ENCODE peak calls at places on chromosome 5, in nine cellular contexts. One of them, this sample, is unnamed.

GRCh38 chr5:20113031-20113685 is 125.2 kb upstream of the CDH18 start:
- DNase-seq in cardiac muscle cell: no peak
- DNase-seq in left ventricle myocardium inferior: no peak
- DNase-seq in brain microvascular endothelial cell: no peak
- DNase-seq in ovary: no peak
- DNase-seq in breast epithelium: no peak
- DNase-seq in A549: no peak
- DNase-seq in dorsolateral prefrontal cortex: no peak
- DNase-seq in lower lobe of right lung: no peak
- DNase-seq in this sample: no peak

GRCh38 chr5:88675758-88676636 is 207.0 kb downstream of the MEF2C start:
- DNase-seq in breast epithelium: no peak
- DNase-seq in ovary: peak
- DNase-seq in lower lobe of right lung: no peak
- DNase-seq in cardiac muscle cell: peak
- DNase-seq in A549: peak
- DNase-seq in dorsolateral prefrontal cortex: peak
- DNase-seq in left ventricle myocardium inferior: no peak
- DNase-seq in brain microvascular endothelial cell: no peak
- DNase-seq in this sample: peak

GRCh38 chr5:95848701-95849100 is 26.2 kb upstream of the GLRX start:
- DNase-seq in ovary: no peak
- DNase-seq in left ventricle myocardium inferior: no peak
- DNase-seq in dorsolateral prefrontal cortex: no peak
- DNase-seq in A549: no peak
- DNase-seq in cardiac muscle cell: no peak
- DNase-seq in lower lobe of right lung: no peak
- DNase-seq in breast epithelium: no peak
- DNase-seq in brain microvascular endothelial cell: no peak
- DNase-seq in this sample: no peak

GRCh38 chr5:83126501-83126900 is 49.2 kb downstream of the XRCC4 start:
- DNase-seq in left ventricle myocardium inferior: no peak
- DNase-seq in lower lobe of right lung: no peak
- DNase-seq in brain microvascular endothelial cell: no peak
- DNase-seq in ovary: no peak
- DNase-seq in dorsolateral prefrontal cortex: no peak
- DNase-seq in cardiac muscle cell: no peak
- DNase-seq in breast epithelium: no peak
- DNase-seq in A549: no peak
- DNase-seq in this sample: no peak

GRCh38 chr5:147904110-147904509 is 2.2 kb downstream of the C5orf46 start:
- DNase-seq in brain microvascular endothelial cell: no peak
- DNase-seq in lower lobe of right lung: no peak
- DNase-seq in left ventricle myocardium inferior: no peak
- DNase-seq in cardiac muscle cell: no peak
- DNase-seq in dorsolateral prefrontal cortex: no peak
- DNase-seq in breast epithelium: no peak
- DNase-seq in ovary: no peak
- DNase-seq in A549: no peak
- DNase-seq in this sample: no peak

GRCh38 chr5:39405489-39405888 is 19.3 kb downstream of the DAB2 start:
- DNase-seq in dorsolateral prefrontal cortex: no peak
- DNase-seq in lower lobe of right lung: no peak
- DNase-seq in cardiac muscle cell: no peak
- DNase-seq in ovary: no peak
- DNase-seq in left ventricle myocardium inferior: no peak
- DNase-seq in breast epithelium: no peak
- DNase-seq in brain microvascular endothelial cell: no peak
- DNase-seq in A549: no peak
- DNase-seq in this sample: no peak

GRCh38 chr5:66974256-66974655 is 222.3 kb downstream of the CD180 start:
- DNase-seq in A549: no peak
- DNase-seq in left ventricle myocardium inferior: no peak
- DNase-seq in dorsolateral prefrontal cortex: no peak
- DNase-seq in breast epithelium: no peak
- DNase-seq in lower lobe of right lung: no peak
- DNase-seq in brain microvascular endothelial cell: no peak
- DNase-seq in ovary: no peak
- DNase-seq in cardiac muscle cell: no peak
- DNase-seq in this sample: no peak

GRCh38 chr5:42168091-42168670 is 243.1 kb downstream of the FBXO4 start:
- DNase-seq in A549: no peak
- DNase-seq in ovary: no peak
- DNase-seq in lower lobe of right lung: no peak
- DNase-seq in dorsolateral prefrontal cortex: no peak
- DNase-seq in left ventricle myocardium inferior: no peak
- DNase-seq in breast epithelium: no peak
- DNase-seq in brain microvascular endothelial cell: no peak
- DNase-seq in cardiac muscle cell: no peak
- DNase-seq in this sample: no peak

GRCh38 chr5:111742595-111742994 is 14.4 kb downstream of the NREP start:
- DNase-seq in cardiac muscle cell: no peak
- DNase-seq in left ventricle myocardium inferior: no peak
- DNase-seq in ovary: peak
- DNase-seq in dorsolateral prefrontal cortex: no peak
- DNase-seq in brain microvascular endothelial cell: peak
- DNase-seq in lower lobe of right lung: no peak
- DNase-seq in breast epithelium: no peak
- DNase-seq in A549: no peak
- DNase-seq in this sample: no peak

GRCh38 chr5:168408561-168409321 is 77.5 kb upstream of the RARS1 start:
- DNase-seq in A549: no peak
- DNase-seq in left ventricle myocardium inferior: no peak
- DNase-seq in ovary: no peak
- DNase-seq in breast epithelium: no peak
- DNase-seq in cardiac muscle cell: no peak
- DNase-seq in dorsolateral prefrontal cortex: no peak
- DNase-seq in lower lobe of right lung: no peak
- DNase-seq in brain microvascular endothelial cell: no peak
- DNase-seq in this sample: no peak

GRCh38 chr5:173333900-173334685 is 5.9 kb upstream of the STC2 start:
- DNase-seq in dorsolateral prefrontal cortex: no peak
- DNase-seq in lower lobe of right lung: no peak
- DNase-seq in brain microvascular endothelial cell: peak
- DNase-seq in cardiac muscle cell: no peak
- DNase-seq in A549: no peak
- DNase-seq in breast epithelium: no peak
- DNase-seq in ovary: no peak
- DNase-seq in left ventricle myocardium inferior: no peak
- DNase-seq in this sample: no peak

GRCh38 chr5:80799041-80799440 is 144.3 kb upstream of the DHFR start:
- DNase-seq in A549: no peak
- DNase-seq in lower lobe of right lung: no peak
- DNase-seq in dorsolateral prefrontal cortex: no peak
- DNase-seq in cardiac muscle cell: no peak
- DNase-seq in ovary: peak
- DNase-seq in brain microvascular endothelial cell: no peak
- DNase-seq in breast epithelium: no peak
- DNase-seq in left ventricle myocardium inferior: peak
- DNase-seq in this sample: no peak

GRCh38 chr5:154260224-154260859 is 69.8 kb downstream of the GALNT10 start:
- DNase-seq in A549: no peak
- DNase-seq in cardiac muscle cell: no peak
- DNase-seq in dorsolateral prefrontal cortex: no peak
- DNase-seq in lower lobe of right lung: no peak
- DNase-seq in ovary: no peak
- DNase-seq in breast epithelium: no peak
- DNase-seq in left ventricle myocardium inferior: no peak
- DNase-seq in brain microvascular endothelial cell: no peak
- DNase-seq in this sample: no peak

GRCh38 chr5:126988021-126988569 is 42.3 kb downstream of the MARCHF3 start:
- DNase-seq in lower lobe of right lung: no peak
- DNase-seq in ovary: no peak
- DNase-seq in dorsolateral prefrontal cortex: no peak
- DNase-seq in left ventricle myocardium inferior: no peak
- DNase-seq in A549: no peak
- DNase-seq in breast epithelium: no peak
- DNase-seq in cardiac muscle cell: no peak
- DNase-seq in brain microvascular endothelial cell: no peak
- DNase-seq in this sample: peak

GRCh38 chr5:91340532-91340931 is 42.6 kb downstream of the ARRDC3 start:
- DNase-seq in brain microvascular endothelial cell: no peak
- DNase-seq in left ventricle myocardium inferior: no peak
- DNase-seq in cardiac muscle cell: no peak
- DNase-seq in breast epithelium: no peak
- DNase-seq in lower lobe of right lung: no peak
- DNase-seq in dorsolateral prefrontal cortex: no peak
- DNase-seq in ovary: no peak
- DNase-seq in A549: no peak
- DNase-seq in this sample: no peak

GRCh38 chr5:139271201-139272027 is 22.1 kb upstream of the MATR3 start:
- DNase-seq in dorsolateral prefrontal cortex: no peak
- DNase-seq in brain microvascular endothelial cell: peak
- DNase-seq in cardiac muscle cell: no peak
- DNase-seq in lower lobe of right lung: no peak
- DNase-seq in A549: no peak
- DNase-seq in ovary: no peak
- DNase-seq in left ventricle myocardium inferior: no peak
- DNase-seq in breast epithelium: no peak
- DNase-seq in this sample: no peak

DNA sequence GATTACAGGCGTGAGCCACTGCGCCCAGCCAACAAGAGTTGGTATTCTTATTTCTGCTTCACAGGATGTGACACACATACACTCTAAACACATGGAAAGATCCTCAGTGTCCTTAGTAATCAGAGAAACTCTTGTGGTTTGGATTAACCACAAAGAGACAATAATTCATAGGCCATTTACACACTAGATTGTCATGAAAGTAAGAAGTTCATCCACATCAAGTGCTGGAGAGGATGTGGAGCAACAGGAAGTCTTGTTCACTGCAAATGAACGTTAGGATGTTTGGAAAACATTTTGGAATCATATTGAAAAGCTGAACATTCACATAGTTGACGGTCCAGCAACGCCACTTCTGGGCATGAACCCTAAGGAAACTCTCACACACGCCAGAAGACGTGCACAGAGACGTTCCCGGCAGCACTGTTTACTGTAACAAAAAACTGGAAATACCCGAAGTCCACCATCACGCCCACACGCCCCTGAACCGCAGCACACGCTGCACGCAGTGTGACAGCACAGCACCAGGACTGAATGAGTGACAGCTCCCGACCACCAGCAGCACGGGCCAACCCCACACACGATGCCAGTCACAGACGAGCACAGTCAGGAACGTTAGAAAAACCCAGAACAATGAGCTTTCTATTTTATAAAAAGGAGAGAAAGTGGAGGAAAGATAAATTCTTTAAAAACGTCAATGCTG is 87.6 kb downstream of the COL23A1 start:
- DNase-seq in cardiac muscle cell: no peak
- DNase-seq in brain microvascular endothelial cell: no peak
- DNase-seq in breast epithelium: no peak
- DNase-seq in lower lobe of right lung: no peak
- DNase-seq in A549: no peak
- DNase-seq in dorsolateral prefrontal cortex: no peak
- DNase-seq in left ventricle myocardium inferior: no peak
- DNase-seq in ovary: no peak
- DNase-seq in this sample: no peak
- TF ChIP-seq CTCF in cardiac muscle cell: no peak
- TF ChIP-seq CTCF in brain microvascular endothelial cell: no peak
- TF ChIP-seq CTCF in breast epithelium: no peak
- TF ChIP-seq CTCF in lower lobe of right lung: no peak
- TF ChIP-seq CTCF in A549: no peak
- TF ChIP-seq CTCF in dorsolateral prefrontal cortex: no peak
- TF ChIP-seq CTCF in left ventricle myocardium inferior: no peak
- TF ChIP-seq CTCF in ovary: no peak
- TF ChIP-seq CTCF in this sample: no peak

GRCh38 chr5:59629561-59629960 is 264.0 kb downstream of the PDE4D start:
- DNase-seq in brain microvascular endothelial cell: no peak
- DNase-seq in left ventricle myocardium inferior: no peak
- DNase-seq in breast epithelium: no peak
- DNase-seq in A549: no peak
- DNase-seq in dorsolateral prefrontal cortex: no peak
- DNase-seq in ovary: no peak
- DNase-seq in lower lobe of right lung: no peak
- DNase-seq in cardiac muscle cell: no peak
- DNase-seq in this sample: no peak

GRCh38 chr5:59622848-59623247 is 270.7 kb downstream of the PDE4D start:
- DNase-seq in cardiac muscle cell: no peak
- DNase-seq in ovary: no peak
- DNase-seq in A549: no peak
- DNase-seq in breast epithelium: no peak
- DNase-seq in dorsolateral prefrontal cortex: no peak
- DNase-seq in brain microvascular endothelial cell: no peak
- DNase-seq in left ventricle myocardium inferior: no peak
- DNase-seq in lower lobe of right lung: no peak
- DNase-seq in this sample: no peak

GRCh38 chr5:59628062-59628828 is 265.3 kb downstream of the PDE4D start:
- DNase-seq in A549: no peak
- DNase-seq in breast epithelium: no peak
- DNase-seq in dorsolateral prefrontal cortex: no peak
- DNase-seq in cardiac muscle cell: no peak
- DNase-seq in lower lobe of right lung: no peak
- DNase-seq in ovary: no peak
- DNase-seq in brain microvascular endothelial cell: no peak
- DNase-seq in left ventricle myocardium inferior: no peak
- DNase-seq in this sample: no peak
- H3K4me3 ChIP-seq in A549: no peak
- H3K4me3 ChIP-seq in breast epithelium: no peak
- H3K4me3 ChIP-seq in dorsolateral prefrontal cortex: no peak
- H3K4me3 ChIP-seq in cardiac muscle cell: no peak
- H3K4me3 ChIP-seq in lower lobe of right lung: no peak
- H3K4me3 ChIP-seq in ovary: no peak
- H3K4me3 ChIP-seq in brain microvascular endothelial cell: no peak
- H3K4me3 ChIP-seq in left ventricle myocardium inferior: no peak
- H3K4me3 ChIP-seq in this sample: no peak

DNA sequence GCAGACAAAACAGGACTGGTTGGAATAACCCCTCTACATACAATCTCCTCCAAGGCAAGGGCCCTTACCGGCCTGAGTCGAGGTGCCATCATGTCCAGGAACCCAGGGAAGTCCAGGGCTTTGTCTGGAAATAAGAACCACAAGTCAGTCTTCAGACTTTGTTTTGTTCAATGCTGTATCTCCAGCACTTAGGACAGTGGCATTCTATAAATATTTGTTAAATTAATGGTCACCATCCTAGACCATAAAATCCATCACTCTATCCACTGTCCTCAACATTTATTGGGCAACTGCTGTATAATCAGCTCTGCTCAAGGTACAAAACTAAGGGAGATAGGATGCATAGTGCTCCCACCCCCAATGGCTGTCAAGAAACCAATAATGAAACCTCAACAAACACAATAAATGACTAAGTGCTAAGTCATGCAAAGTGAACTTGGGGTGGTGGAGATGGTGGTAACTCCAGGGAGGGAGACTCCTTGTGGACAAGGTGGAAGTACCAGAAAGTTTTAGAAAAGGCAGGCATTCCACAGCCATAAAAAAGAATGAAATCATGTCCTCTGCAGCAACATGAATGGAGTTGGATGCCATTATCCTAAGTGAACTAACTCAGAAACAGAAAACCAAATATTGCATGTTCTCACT is 5.0 kb downstream of the RELL2 start:
- DNase-seq in left ventricle myocardium inferior: no peak
- DNase-seq in ovary: no peak
- DNase-seq in lower lobe of right lung: no peak
- DNase-seq in dorsolateral prefrontal cortex: no peak
- DNase-seq in cardiac muscle cell: no peak
- DNase-seq in brain microvascular endothelial cell: peak
- DNase-seq in A549: peak
- DNase-seq in breast epithelium: no peak
- DNase-seq in this sample: peak
- TF ChIP-seq CTCF in left ventricle myocardium inferior: no peak
- TF ChIP-seq CTCF in ovary: no peak
- TF ChIP-seq CTCF in lower lobe of right lung: no peak
- TF ChIP-seq CTCF in dorsolateral prefrontal cortex: no peak
- TF ChIP-seq CTCF in cardiac muscle cell: peak
- TF ChIP-seq CTCF in brain microvascular endothelial cell: peak
- TF ChIP-seq CTCF in A549: peak
- TF ChIP-seq CTCF in breast epithelium: no peak
- TF ChIP-seq CTCF in this sample: peak

GRCh38 chr5:52770287-52770939 is 17.3 kb upstream of the ITGA1 start:
- DNase-seq in A549: no peak
- DNase-seq in breast epithelium: no peak
- DNase-seq in left ventricle myocardium inferior: no peak
- DNase-seq in dorsolateral prefrontal cortex: no peak
- DNase-seq in ovary: no peak
- DNase-seq in cardiac muscle cell: no peak
- DNase-seq in brain microvascular endothelial cell: no peak
- DNase-seq in lower lobe of right lung: no peak
- DNase-seq in this sample: no peak
- H3K4me3 ChIP-seq in A549: no peak
- H3K4me3 ChIP-seq in breast epithelium: no peak
- H3K4me3 ChIP-seq in left ventricle myocardium inferior: no peak
- H3K4me3 ChIP-seq in dorsolateral prefrontal cortex: no peak
- H3K4me3 ChIP-seq in ovary: no peak
- H3K4me3 ChIP-seq in cardiac muscle cell: no peak
- H3K4me3 ChIP-seq in brain microvascular endothelial cell: no peak
- H3K4me3 ChIP-seq in lower lobe of right lung: no peak
- H3K4me3 ChIP-seq in this sample: no peak